ENCODE peak calls at places on chromosomes 16 and 17, in ten cellular contexts. One of them, this sample, is unnamed.

GRCh38 chr17:32771396-32771795 is 105.5 kb downstream of the MYO1D start:
- DNase-seq in neural progenitor cell: no peak
- DNase-seq in HCT116: no peak
- DNase-seq in GM23248: peak
- DNase-seq in IMR-90: no peak
- DNase-seq in trophoblast cell: no peak
- DNase-seq in mesendoderm: no peak
- DNase-seq in fibroblast of lung: no peak
- DNase-seq in H1: no peak
- DNase-seq in PC-3: peak
- DNase-seq in this sample: no peak

GRCh38 chr17:79081571-79082276 is 7.1 kb downstream of the ENGASE start:
- DNase-seq in PC-3: no peak
- DNase-seq in trophoblast cell: no peak
- DNase-seq in GM23248: no peak
- DNase-seq in IMR-90: no peak
- DNase-seq in HCT116: no peak
- DNase-seq in mesendoderm: no peak
- DNase-seq in H1: no peak
- DNase-seq in fibroblast of lung: no peak
- DNase-seq in neural progenitor cell: no peak
- DNase-seq in this sample: no peak

GRCh38 chr17:17752822-17753448 is 71.7 kb downstream of the RAI1 start:
- DNase-seq in IMR-90: no peak
- DNase-seq in PC-3: no peak
- DNase-seq in trophoblast cell: no peak
- DNase-seq in mesendoderm: peak
- DNase-seq in H1: no peak
- DNase-seq in fibroblast of lung: no peak
- DNase-seq in HCT116: no peak
- DNase-seq in GM23248: peak
- DNase-seq in neural progenitor cell: no peak
- DNase-seq in this sample: no peak

GRCh38 chr16:50359626-50360025 is 9.2 kb downstream of the BRD7 start:
- DNase-seq in fibroblast of lung: no peak
- DNase-seq in PC-3: no peak
- DNase-seq in neural progenitor cell: no peak
- DNase-seq in HCT116: no peak
- DNase-seq in H1: no peak
- DNase-seq in GM23248: no peak
- DNase-seq in mesendoderm: peak
- DNase-seq in trophoblast cell: peak
- DNase-seq in IMR-90: no peak
- DNase-seq in this sample: no peak

GRCh38 chr16:2835638-2836493 is 5.8 kb downstream of the ZG16B start:
- DNase-seq in PC-3: peak
- DNase-seq in fibroblast of lung: peak
- DNase-seq in HCT116: peak
- DNase-seq in neural progenitor cell: no peak
- DNase-seq in mesendoderm: peak
- DNase-seq in trophoblast cell: peak
- DNase-seq in GM23248: peak
- DNase-seq in H1: no peak
- DNase-seq in IMR-90: peak
- DNase-seq in this sample: peak

GRCh38 chr17:31052187-31052889 is 42.4 kb upstream of the NF1 start:
- DNase-seq in IMR-90: peak
- DNase-seq in GM23248: peak
- DNase-seq in HCT116: peak
- DNase-seq in PC-3: peak
- DNase-seq in mesendoderm: peak
- DNase-seq in trophoblast cell: peak
- DNase-seq in H1: no peak
- DNase-seq in neural progenitor cell: no peak
- DNase-seq in fibroblast of lung: peak
- DNase-seq in this sample: no peak

GRCh38 chr16:49452568-49452967 is 79.0 kb downstream of the C16orf78 start:
- DNase-seq in neural progenitor cell: peak
- DNase-seq in H1: no peak
- DNase-seq in trophoblast cell: no peak
- DNase-seq in PC-3: no peak
- DNase-seq in IMR-90: no peak
- DNase-seq in fibroblast of lung: no peak
- DNase-seq in GM23248: no peak
- DNase-seq in mesendoderm: no peak
- DNase-seq in HCT116: no peak
- DNase-seq in this sample: no peak

GRCh38 chr17:76063880-76064546 is 8.3 kb downstream of the SRP68 start:
- DNase-seq in H1: no peak
- DNase-seq in GM23248: no peak
- DNase-seq in fibroblast of lung: no peak
- DNase-seq in IMR-90: no peak
- DNase-seq in neural progenitor cell: no peak
- DNase-seq in trophoblast cell: no peak
- DNase-seq in PC-3: no peak
- DNase-seq in mesendoderm: no peak
- DNase-seq in HCT116: no peak
- DNase-seq in this sample: no peak

GRCh38 chr17:77100009-77100408 is 40.8 kb upstream of the SEC14L1 start:
- DNase-seq in IMR-90: no peak
- DNase-seq in neural progenitor cell: peak
- DNase-seq in trophoblast cell: peak
- DNase-seq in fibroblast of lung: no peak
- DNase-seq in mesendoderm: no peak
- DNase-seq in HCT116: no peak
- DNase-seq in GM23248: no peak
- DNase-seq in H1: no peak
- DNase-seq in PC-3: no peak
- DNase-seq in this sample: peak

GRCh38 chr17:76405967-76406647 is 21.7 kb downstream of the SPHK1 start:
- DNase-seq in H1: no peak
- DNase-seq in HCT116: no peak
- DNase-seq in trophoblast cell: no peak
- DNase-seq in neural progenitor cell: no peak
- DNase-seq in fibroblast of lung: peak
- DNase-seq in GM23248: peak
- DNase-seq in mesendoderm: no peak
- DNase-seq in IMR-90: peak
- DNase-seq in PC-3: no peak
- DNase-seq in this sample: peak

GRCh38 chr17:44212507-44213402 is 6.7 kb downstream of the UBTF start:
- DNase-seq in IMR-90: no peak
- DNase-seq in H1: no peak
- DNase-seq in neural progenitor cell: no peak
- DNase-seq in fibroblast of lung: no peak
- DNase-seq in mesendoderm: no peak
- DNase-seq in trophoblast cell: no peak
- DNase-seq in PC-3: no peak
- DNase-seq in GM23248: no peak
- DNase-seq in HCT116: no peak
- DNase-seq in this sample: no peak

GRCh38 chr16:11280616-11281522 is at the start of gene PRM1:
- DNase-seq in neural progenitor cell: no peak
- DNase-seq in PC-3: no peak
- DNase-seq in IMR-90: no peak
- DNase-seq in mesendoderm: no peak
- DNase-seq in fibroblast of lung: no peak
- DNase-seq in HCT116: no peak
- DNase-seq in H1: no peak
- DNase-seq in trophoblast cell: no peak
- DNase-seq in GM23248: no peak
- DNase-seq in this sample: no peak

GRCh38 chr16:28319476-28320022 is 27.2 kb downstream of the SBK1 start:
- DNase-seq in PC-3: no peak
- DNase-seq in H1: no peak
- DNase-seq in mesendoderm: no peak
- DNase-seq in HCT116: no peak
- DNase-seq in trophoblast cell: no peak
- DNase-seq in fibroblast of lung: no peak
- DNase-seq in IMR-90: no peak
- DNase-seq in GM23248: no peak
- DNase-seq in neural progenitor cell: no peak
- DNase-seq in this sample: no peak

GRCh38 chr17:38509008-38509771 is 80.9 kb downstream of the ARHGAP23 start:
- DNase-seq in IMR-90: peak
- DNase-seq in H1: peak
- DNase-seq in HCT116: peak
- DNase-seq in fibroblast of lung: peak
- DNase-seq in trophoblast cell: peak
- DNase-seq in neural progenitor cell: peak
- DNase-seq in PC-3: peak
- DNase-seq in GM23248: peak
- DNase-seq in mesendoderm: peak
- DNase-seq in this sample: peak

GRCh38 chr17:61338874-61339478 is 60.7 kb upstream of the TBX2 start:
- DNase-seq in PC-3: no peak
- DNase-seq in IMR-90: no peak
- DNase-seq in GM23248: no peak
- DNase-seq in mesendoderm: no peak
- DNase-seq in H1: no peak
- DNase-seq in fibroblast of lung: peak
- DNase-seq in neural progenitor cell: no peak
- DNase-seq in trophoblast cell: no peak
- DNase-seq in HCT116: no peak
- DNase-seq in this sample: no peak

GRCh38 chr17:61335845-61336655 is 63.6 kb upstream of the TBX2 start:
- DNase-seq in fibroblast of lung: peak
- DNase-seq in H1: no peak
- DNase-seq in GM23248: no peak
- DNase-seq in mesendoderm: no peak
- DNase-seq in neural progenitor cell: no peak
- DNase-seq in trophoblast cell: no peak
- DNase-seq in IMR-90: peak
- DNase-seq in PC-3: peak
- DNase-seq in HCT116: no peak
- DNase-seq in this sample: peak

GRCh38 chr17:61337247-61337812 is 62.3 kb upstream of the TBX2 start:
- DNase-seq in neural progenitor cell: no peak
- DNase-seq in GM23248: no peak
- DNase-seq in PC-3: peak
- DNase-seq in trophoblast cell: no peak
- DNase-seq in fibroblast of lung: peak
- DNase-seq in HCT116: no peak
- DNase-seq in mesendoderm: peak
- DNase-seq in H1: no peak
- DNase-seq in IMR-90: no peak
- DNase-seq in this sample: no peak

GRCh38 chr17:61340431-61340830 is 59.2 kb upstream of the TBX2 start:
- DNase-seq in PC-3: peak
- DNase-seq in IMR-90: peak
- DNase-seq in trophoblast cell: no peak
- DNase-seq in GM23248: no peak
- DNase-seq in HCT116: no peak
- DNase-seq in neural progenitor cell: no peak
- DNase-seq in H1: no peak
- DNase-seq in fibroblast of lung: no peak
- DNase-seq in mesendoderm: no peak
- DNase-seq in this sample: no peak

GRCh38 chr17:61338000-61338864 is 61.4 kb upstream of the TBX2 start:
- DNase-seq in PC-3: peak
- DNase-seq in IMR-90: peak
- DNase-seq in H1: no peak
- DNase-seq in neural progenitor cell: no peak
- DNase-seq in fibroblast of lung: peak
- DNase-seq in mesendoderm: no peak
- DNase-seq in HCT116: peak
- DNase-seq in trophoblast cell: peak
- DNase-seq in GM23248: peak
- DNase-seq in this sample: no peak
- H3K9ac ChIP-seq in PC-3: peak
- H3K9ac ChIP-seq in IMR-90: peak
- H3K9ac ChIP-seq in H1: no peak
- H3K9ac ChIP-seq in neural progenitor cell: no peak
- H3K9ac ChIP-seq in fibroblast of lung: no peak
- H3K9ac ChIP-seq in mesendoderm: no peak
- H3K9ac ChIP-seq in HCT116: peak
- H3K9ac ChIP-seq in trophoblast cell: no peak
- H3K9ac ChIP-seq in GM23248: peak
- H3K9ac ChIP-seq in this sample: no peak

GRCh38 chr17:60439501-60439900 is 17.2 kb downstream of the CHCT1 start:
- DNase-seq in HCT116: no peak
- DNase-seq in fibroblast of lung: peak
- DNase-seq in neural progenitor cell: no peak
- DNase-seq in mesendoderm: no peak
- DNase-seq in GM23248: peak
- DNase-seq in trophoblast cell: peak
- DNase-seq in H1: no peak
- DNase-seq in IMR-90: peak
- DNase-seq in PC-3: no peak
- DNase-seq in this sample: no peak

GRCh38 chr17:60435244-60436170 is 13.2 kb downstream of the CHCT1 start:
- DNase-seq in IMR-90: peak
- DNase-seq in HCT116: peak
- DNase-seq in neural progenitor cell: peak
- DNase-seq in mesendoderm: peak
- DNase-seq in fibroblast of lung: peak
- DNase-seq in H1: peak
- DNase-seq in PC-3: peak
- DNase-seq in GM23248: peak
- DNase-seq in trophoblast cell: peak
- DNase-seq in this sample: peak
- H3K9ac ChIP-seq in IMR-90: no peak
- H3K9ac ChIP-seq in HCT116: peak
- H3K9ac ChIP-seq in neural progenitor cell: no peak
- H3K9ac ChIP-seq in mesendoderm: no peak
- H3K9ac ChIP-seq in fibroblast of lung: no peak
- H3K9ac ChIP-seq in H1: no peak
- H3K9ac ChIP-seq in PC-3: peak
- H3K9ac ChIP-seq in GM23248: peak
- H3K9ac ChIP-seq in trophoblast cell: no peak
- H3K9ac ChIP-seq in this sample: no peak

GRCh38 chr16:67873435-67874146 is 739 bp downstream of the EDC4 start:
- DNase-seq in trophoblast cell: no peak
- DNase-seq in neural progenitor cell: no peak
- DNase-seq in IMR-90: peak
- DNase-seq in H1: no peak
- DNase-seq in GM23248: peak
- DNase-seq in PC-3: no peak
- DNase-seq in HCT116: no peak
- DNase-seq in fibroblast of lung: peak
- DNase-seq in mesendoderm: no peak
- DNase-seq in this sample: peak
- H3K9ac ChIP-seq in trophoblast cell: peak
- H3K9ac ChIP-seq in neural progenitor cell: peak
- H3K9ac ChIP-seq in IMR-90: peak
- H3K9ac ChIP-seq in H1: peak
- H3K9ac ChIP-seq in GM23248: peak
- H3K9ac ChIP-seq in PC-3: peak
- H3K9ac ChIP-seq in HCT116: peak
- H3K9ac ChIP-seq in fibroblast of lung: peak
- H3K9ac ChIP-seq in mesendoderm: peak
- H3K9ac ChIP-seq in this sample: peak

DNA sequence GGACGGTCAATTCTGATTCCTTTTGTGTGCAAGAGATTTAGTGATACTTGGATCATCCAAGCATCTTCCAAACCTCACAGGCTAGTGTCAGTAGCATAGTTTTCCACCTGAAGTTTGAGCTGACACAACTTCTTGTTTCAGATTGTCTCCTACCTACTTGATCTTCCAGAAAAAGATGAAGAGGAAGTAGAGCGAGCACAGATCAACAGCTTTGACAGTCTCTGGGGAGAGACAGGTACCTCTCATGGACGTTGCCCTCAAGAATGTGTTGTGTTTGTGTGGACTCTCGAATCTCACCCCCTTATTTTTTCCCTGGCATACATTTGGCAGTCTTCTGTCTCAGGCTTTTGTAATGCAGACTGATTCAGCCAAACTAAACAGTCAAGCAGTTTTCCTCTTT is 47.4 kb downstream of the CYB561 start:
- DNase-seq in trophoblast cell: no peak
- DNase-seq in neural progenitor cell: no peak
- DNase-seq in fibroblast of lung: no peak
- DNase-seq in PC-3: no peak
- DNase-seq in GM23248: peak
- DNase-seq in HCT116: no peak
- DNase-seq in IMR-90: peak
- DNase-seq in H1: no peak
- DNase-seq in mesendoderm: no peak
- DNase-seq in this sample: no peak
- H3K9ac ChIP-seq in trophoblast cell: no peak
- H3K9ac ChIP-seq in neural progenitor cell: no peak
- H3K9ac ChIP-seq in fibroblast of lung: no peak
- H3K9ac ChIP-seq in PC-3: no peak
- H3K9ac ChIP-seq in GM23248: peak
- H3K9ac ChIP-seq in HCT116: no peak
- H3K9ac ChIP-seq in IMR-90: no peak
- H3K9ac ChIP-seq in H1: no peak
- H3K9ac ChIP-seq in mesendoderm: no peak
- H3K9ac ChIP-seq in this sample: no peak